ENCODE peak calls at places on chromosomes 4 and X, in nine cellular contexts. Q is stimulated activated CD4-positive, alpha-beta T cell treated with anti-CD3 and anti-CD28 coated beads, Interleukin-12 subunit alpha, Interleukin-12 subunit beta, amount 100 ng/mL, for 4 hours; O is HT1080; L is activated T-helper 1 cell treated with anti-CD3 and anti-CD28 coated beads, Interleukin-2, amount 50 U/mL, for 16 hours; Y is T-helper 9 cell; G is stimulated activated CD8-positive, alpha-beta memory T cell treated with anti-CD3 and anti-CD28 coated beads, Interleukin-4, amount 100 ng/mL, for 24 hours; H is ureter; U is occipital lobe; A is activated CD4-positive, alpha-beta T cell treated with anti-CD3 and anti-CD28 coated beads for 24 hours. P is an unnamed sample.

GRCh38 chr4:143701365-143701764 is 890 bp upstream of the FREM3 start:
- DNase-seq in Q (no peak), H (no peak), A (no peak), Y (no peak), L (no peak), G (no peak), U (no peak), O (no peak), P (no peak)

GRCh38 chr4:150572704-150573504 is 9.0 kb upstream of the MAB21L2 start:
- DNase-seq in U (no peak), L (no peak), Q (no peak), O (no peak), A (no peak), G (no peak), H (no peak), Y (no peak), P (no peak)

GRCh38 chr4:183118141-183118540 is 19.1 kb downstream of the WWC2 start:
- DNase-seq in Q (no peak), A (no peak), H (no peak), G (no peak), O (no peak), L (no peak), U (no peak), Y (no peak), P (no peak)

GRCh38 chr4:38669233-38669632 is 5.2 kb downstream of the KLF3 start:
- DNase-seq in G (no peak), Q (no peak), A (no peak), L (no peak), U (no peak), H (no peak), Y (no peak), O (no peak), P (no peak)

GRCh38 chr4:61079976-61080375 is 120.2 kb upstream of the ADGRL3 start:
- DNase-seq in L (no peak), O (peak), Q (no peak), H (no peak), U (no peak), G (no peak), Y (no peak), A (no peak), P (no peak)

GRCh38 chrX:34629572-34629971 is 27.5 kb downstream of the TMEM47 start:
- DNase-seq in U (no peak), G (no peak), A (no peak), H (no peak), Q (no peak), L (no peak), Y (no peak), O (no peak), P (no peak)

GRCh38 chr4:186543206-186543605 is 12.2 kb downstream of the MTNR1A start:
- DNase-seq in Y (no peak), H (no peak), A (no peak), L (no peak), G (no peak), U (no peak), O (no peak), Q (no peak), P (no peak)

GRCh38 chr4:9996319-9997110 is 24.8 kb downstream of the SLC2A9 start:
- DNase-seq in O (no peak), Y (no peak), A (no peak), H (no peak), Q (no peak), G (no peak), U (no peak), L (no peak), P (no peak)

GRCh38 chr4:81913427-81913878 is 441.7 kb upstream of the RASGEF1B start:
- DNase-seq in Q (peak), U (no peak), O (peak), A (peak), L (peak), Y (peak), G (peak), H (no peak), P (peak)

GRCh38 chrX:46268429-46268828 is 276.8 kb downstream of the ZNF674 start:
- DNase-seq in Q (no peak), L (no peak), Y (no peak), A (no peak), G (no peak), O (peak), H (no peak), U (no peak), P (no peak)

GRCh38 chr4:72444104-72444503 is 124.9 kb downstream of the ADAMTS3 start:
- DNase-seq in Q (no peak), G (no peak), O (no peak), Y (no peak), H (no peak), A (no peak), U (no peak), L (no peak), P (no peak)

GRCh38 chr4:87949961-87950360 is 25.6 kb upstream of the SPP1 start:
- DNase-seq in A (no peak), G (no peak), U (no peak), L (no peak), H (no peak), O (peak), Q (no peak), Y (no peak), P (no peak)

P was measured in central memory CD8-positive, alpha-beta T cell.